ENCODE peak calls at places on chromosomes 11 and 22, in five cellular contexts. W is DND-41; D is CD8-positive, alpha-beta T cell; Z is lower lobe of right lung; Y is left lung. T is an unnamed sample. For H3K4me1, the result is how much of the 10 kb centered on the place peaks cover.

GRCh38 chr11:12189543-12190235 is 79.3 kb downstream of the MICAL2 start:
- ATAC-seq in Y (no peak), D (peak), Z (no peak), W (no peak), T (no peak)

GRCh38 chr11:12198261-12198925 is 88.0 kb downstream of the MICAL2 start:
- ATAC-seq in D (no peak), Y (peak), Z (no peak), W (no peak), T (no peak)

GRCh38 chr22:27113211-27114030 is 456.0 kb downstream of the MIAT start:
- ATAC-seq in Z (peak), W (no peak), Y (peak), D (no peak), T (peak)

GRCh38 chr11:2102883-2103213 is 36.3 kb downstream of the IGF2 start:
- ATAC-seq in Z (no peak), W (no peak), Y (no peak), D (no peak), T (no peak)

GRCh38 chr11:10543782-10544181 is 2.8 kb upstream of the RNF141 start:
- ATAC-seq in Z (no peak), D (no peak), Y (no peak), W (no peak), T (no peak)

GRCh38 chr11:125270711-125271110 is 106.2 kb downstream of the PKNOX2 start:
- ATAC-seq in W (no peak), D (no peak), Y (peak), Z (no peak), T (no peak)

GRCh38 chr11:133323354-133323753 is 208.9 kb downstream of the OPCML start:
- ATAC-seq in Y (no peak), Z (no peak), D (no peak), W (no peak), T (no peak)

GRCh38 chr11:17713851-17714250 is 5.5 kb upstream of the MYOD1 start:
- ATAC-seq in Z (no peak), D (no peak), Y (no peak), W (no peak), T (no peak)

GRCh38 chr22:31223786-31224191 is 11.7 kb downstream of the LIMK2 start:
- ATAC-seq in Y (peak), D (no peak), W (no peak), Z (peak), T (no peak)

GRCh38 chr11:116563028-116563712 is 209.6 kb downstream of the BUD13 start:
- ATAC-seq in W (no peak), Z (peak), D (no peak), Y (peak), T (no peak)

GRCh38 chr11:17633279-17633986 is 85.9 kb upstream of the MYOD1 start:
- ATAC-seq in W (no peak), Y (no peak), D (no peak), Z (peak), T (no peak)

GRCh38 chr11:118114266-118114665 is 27.5 kb upstream of the SMIM35 start:
- ATAC-seq in D (no peak), Y (no peak), Z (no peak), W (no peak), T (no peak)

GRCh38 chr22:33271390-33272161 is 213.4 kb upstream of the SYN3 start:
- ATAC-seq in Y (peak), W (no peak), D (peak), Z (no peak), T (no peak)

GRCh38 chr11:4862447-4863236 is 13.6 kb upstream of the OR51S1 start:
- ATAC-seq in D (no peak), Z (no peak), Y (no peak), W (no peak), T (no peak)

GRCh38 chr22:22877523-22878210 is 9.9 kb upstream of the IGLL5 start:
- ATAC-seq in D (peak), W (peak), Y (peak), Z (no peak), T (no peak)

GRCh38 chr11:72799441-72799840 is 5.6 kb upstream of the STARD10 start:
- ATAC-seq in Z (no peak), W (no peak), Y (no peak), D (no peak), T (no peak)

GRCh38 chr11:10478066-10478465 is 23.0 kb downstream of the AMPD3 start:
- ATAC-seq in D (no peak), Y (no peak), Z (no peak), W (no peak), T (no peak)

GRCh38 chr11:120235024-120235628 is 4.8 kb upstream of the POU2F3 start:
- ATAC-seq in W (peak), D (peak), Z (peak), Y (peak), T (no peak)

GRCh38 chr11:116590844-116591575 is 181.8 kb downstream of the BUD13 start:
- ATAC-seq in Z (no peak), W (no peak), Y (no peak), D (no peak), T (no peak)

GRCh38 chr11:70482529-70482917 is 84.2 kb downstream of the CTTN start:
- ATAC-seq in D (no peak), Z (peak), W (no peak), Y (peak), T (peak)

GRCh38 chr11:70485326-70486025 is 87.1 kb downstream of the CTTN start:
- ATAC-seq in W (no peak), Y (no peak), Z (no peak), D (no peak), T (no peak)

GRCh38 chr11:70481625-70482528 is 83.5 kb downstream of the CTTN start:
- ATAC-seq in W (no peak), Y (peak), Z (peak), D (no peak), T (peak)

GRCh38 chr11:70483940-70484339 is 85.6 kb downstream of the CTTN start:
- ATAC-seq in Z (no peak), Y (no peak), W (no peak), D (no peak), T (no peak)

GRCh38 chr11:70483077-70483861 is 84.9 kb downstream of the CTTN start:
- ATAC-seq in W (no peak), Y (peak), Z (peak), D (no peak), T (peak)
- TF ChIP-seq CTCF in W (peak), Y (no peak), Z (peak), D (no peak), T (peak)

GRCh38 chr11:74731301-74732094 is at the start of gene CHRDL2:
- ATAC-seq in W (no peak), Z (peak), D (no peak), Y (peak), T (peak)

GRCh38 chr11:74739546-74740270 is 8.5 kb upstream of the CHRDL2 start:
- ATAC-seq in Y (peak), Z (peak), D (peak), W (peak), T (peak)

GRCh38 chr11:74735566-74735965 is 4.3 kb upstream of the CHRDL2 start:
- ATAC-seq in Y (no peak), Z (no peak), W (no peak), D (peak), T (no peak)

GRCh38 chr11:74730601-74731260 is 495 bp downstream of the CHRDL2 start:
- ATAC-seq in W (no peak), D (no peak), Z (no peak), Y (no peak), T (no peak)

DNA sequence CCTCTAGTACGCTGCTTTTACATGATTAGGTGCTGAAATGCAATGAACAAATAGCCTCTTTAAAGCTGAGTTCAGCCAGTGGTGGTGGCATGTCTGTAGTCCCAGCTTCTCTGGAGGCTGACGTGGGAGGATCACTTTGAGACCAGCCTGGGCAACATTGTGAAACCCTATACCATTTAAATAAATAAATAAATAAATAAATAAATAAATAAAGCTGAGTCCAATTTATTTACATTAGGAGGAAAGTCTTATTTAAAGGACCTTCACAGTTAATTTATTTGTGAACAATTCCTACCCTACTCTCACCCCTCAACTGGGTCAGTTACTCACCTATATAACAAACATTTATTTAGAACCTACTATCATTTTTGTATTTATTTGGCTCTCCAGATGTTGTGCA is 4.8 kb upstream of the CHRDL2 start:
- ATAC-seq in D (no peak), Z (no peak), W (no peak), Y (no peak), T (no peak)
- H3K4me1 ChIP-seq in D (under half), Z (under half), W (under half), Y (under half), T (under half)

GRCh38 chr11:13357232-13357631 is 79.6 kb downstream of the BMAL1 start:
- ATAC-seq in Y (no peak), D (no peak), Z (no peak), W (no peak), T (no peak)

GRCh38 chr11:13355191-13355590 is 77.6 kb downstream of the BMAL1 start:
- ATAC-seq in W (no peak), Z (no peak), Y (no peak), D (no peak), T (no peak)

GRCh38 chr11:13352711-13353110 is 75.1 kb downstream of the BMAL1 start:
- ATAC-seq in W (no peak), Y (no peak), D (no peak), Z (no peak), T (no peak)

GRCh38 chr11:13358871-13359270 is 81.3 kb downstream of the BMAL1 start:
- ATAC-seq in Z (no peak), D (no peak), Y (no peak), W (no peak), T (no peak)

GRCh38 chr11:13354335-13354734 is 76.7 kb downstream of the BMAL1 start:
- ATAC-seq in Z (no peak), D (no peak), Y (peak), W (peak), T (no peak)
- TF ChIP-seq CTCF in Z (peak), D (no peak), Y (no peak), W (peak), T (peak)

DNA sequence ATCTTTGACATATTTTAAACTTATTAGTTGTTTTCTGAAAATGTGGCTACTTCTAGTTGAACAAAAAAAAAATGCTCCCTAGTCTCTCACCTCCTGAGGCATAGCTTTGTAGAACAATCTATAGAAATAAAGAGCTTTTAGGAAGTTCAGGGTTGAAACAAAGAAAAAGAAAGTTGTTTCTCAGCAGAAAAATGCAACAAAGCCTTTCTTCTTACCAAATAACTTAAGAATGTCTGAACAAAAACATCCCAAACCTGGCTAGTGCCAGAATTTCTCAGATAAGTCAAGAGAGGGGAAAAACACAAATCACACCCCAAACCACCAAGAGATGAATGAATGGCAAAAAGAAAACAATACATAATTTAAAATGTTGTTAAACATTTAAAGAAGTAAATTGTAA is 114.1 kb downstream of the MAML2 start:
- ATAC-seq in Z (no peak), D (no peak), W (no peak), Y (no peak), T (no peak)
- H3K4me1 ChIP-seq in Z (half or more), D (half or more), W (under half), Y (under half), T (under half)

GRCh38 chr11:130188585-130189347 is 29.2 kb downstream of the ST14 start:
- ATAC-seq in D (no peak), Z (peak), Y (no peak), W (no peak), T (no peak)

GRCh38 chr11:130188047-130188446 is 28.5 kb downstream of the ST14 start:
- ATAC-seq in W (no peak), Y (no peak), D (no peak), Z (peak), T (no peak)

GRCh38 chr11:130191896-130192295 is 32.3 kb downstream of the ST14 start:
- ATAC-seq in W (no peak), Z (no peak), Y (no peak), D (no peak), T (no peak)

GRCh38 chr11:130189492-130190210 is 30.1 kb downstream of the ST14 start:
- ATAC-seq in Y (peak), W (no peak), Z (no peak), D (no peak), T (no peak)

DNA sequence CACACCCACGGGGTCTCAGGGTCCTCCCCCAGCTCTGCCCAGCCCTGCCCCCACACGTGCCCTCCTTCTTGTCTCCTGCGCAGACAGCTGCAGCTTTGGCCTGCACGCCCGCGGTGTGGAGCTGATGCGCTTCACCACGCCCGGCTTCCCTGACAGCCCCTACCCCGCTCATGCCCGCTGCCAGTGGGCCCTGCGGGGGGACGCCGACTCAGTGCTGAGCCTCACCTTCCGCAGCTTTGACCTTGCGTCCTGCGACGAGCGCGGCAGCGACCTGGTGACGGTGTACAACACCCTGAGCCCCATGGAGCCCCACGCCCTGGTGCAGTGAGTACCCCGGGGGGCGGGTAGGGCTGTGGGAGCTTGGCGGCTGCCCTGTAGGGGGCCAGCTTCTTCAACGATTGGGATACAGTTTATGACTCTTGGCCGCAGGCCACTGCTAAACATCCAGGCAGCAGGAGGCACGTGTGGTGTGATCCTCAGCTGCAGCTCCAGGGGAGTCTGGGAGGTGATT is 30.8 kb downstream of the ST14 start:
- ATAC-seq in W (no peak), Z (no peak), Y (no peak), D (no peak), T (no peak)
- TF ChIP-seq CTCF in W (no peak), Z (no peak), Y (no peak), D (no peak), T (no peak)

DNA sequence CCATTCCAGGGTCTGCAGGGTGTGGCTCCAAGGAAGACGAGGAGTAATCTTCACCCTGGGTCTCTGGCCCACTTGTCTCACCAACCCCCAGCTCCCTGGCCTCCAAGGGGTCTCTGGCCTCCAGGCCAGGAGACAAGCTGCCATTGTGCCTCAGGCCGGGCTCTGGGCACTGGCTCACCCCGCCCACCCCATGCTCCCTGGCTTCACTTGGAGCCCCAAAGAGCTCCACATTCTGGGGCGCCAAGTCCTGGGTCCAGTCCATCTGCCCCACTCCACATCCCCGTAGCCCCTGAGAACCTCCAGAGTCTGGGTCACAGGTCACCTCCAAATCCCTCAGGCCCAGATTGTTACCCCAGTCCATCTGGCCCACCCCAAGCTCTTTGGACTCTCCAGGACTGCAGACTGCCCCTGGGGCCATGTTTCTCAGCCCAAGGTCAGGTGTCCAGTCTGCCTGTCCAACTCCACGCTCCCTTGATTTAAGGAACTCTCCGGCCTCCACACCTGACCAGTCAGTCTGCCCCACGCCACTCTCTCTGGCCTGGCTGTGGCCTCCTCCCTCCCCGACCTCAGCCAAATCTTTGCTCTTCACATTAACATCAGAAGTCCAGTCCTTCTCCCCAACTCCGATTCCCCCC is 16.2 kb downstream of the TNKS1BP1 start:
- ATAC-seq in D (no peak), Y (no peak), W (no peak), Z (no peak), T (no peak)
- H3K4me1 ChIP-seq in D (under half), Y (under half), W (under half), Z (half or more), T (under half)